ENCODE peak calls at places on chromosomes 11 and 22, in five cellular contexts. X, G, F, H and A are unnamed samples. For H3K27me3, the result is how much of the 10 kb centered on the place peaks cover.

GRCh38 chr22:44191036-44191454 is 10.3 kb downstream of the PARVG start:
- DNase-seq in X (no peak), G (no peak), F (no peak), H (no peak), A (no peak)

GRCh38 chr22:47322854-47323253 is 560.4 kb downstream of the TBC1D22A start:
- DNase-seq in X (no peak), G (no peak), F (no peak), H (no peak), A (peak)

GRCh38 chr11:1858576-1858975 is 5.7 kb downstream of the LSP1 start:
- DNase-seq in X (no peak), G (no peak), F (no peak), H (no peak), A (no peak)

GRCh38 chr11:9219572-9219971 is 45.6 kb downstream of the DENND5A start:
- DNase-seq in X (peak), G (no peak), F (no peak), H (no peak), A (no peak)

GRCh38 chr11:35260342-35260985 is 121.5 kb downstream of the CD44 start:
- DNase-seq in X (peak), G (no peak), F (no peak), H (no peak), A (no peak)

GRCh38 chr11:117808768-117809167 is 11.8 kb upstream of the DSCAML1 start:
- DNase-seq in X (no peak), G (no peak), F (no peak), H (no peak), A (no peak)

GRCh38 chr22:39748877-39749276 is 144.7 kb downstream of the ENTHD1 start:
- DNase-seq in X (peak), G (no peak), F (no peak), H (no peak), A (no peak)

GRCh38 chr22:20217563-20217962 is 50.6 kb downstream of the RTN4R start:
- DNase-seq in X (no peak), G (no peak), F (no peak), H (no peak), A (no peak)

GRCh38 chr22:20951932-20952380 is 15.1 kb upstream of the AIFM3 start:
- DNase-seq in X (no peak), G (no peak), F (no peak), H (no peak), A (no peak)

GRCh38 chr11:45610627-45611026 is 54.8 kb downstream of the CHST1 start:
- DNase-seq in X (no peak), G (no peak), F (no peak), H (no peak), A (no peak)

GRCh38 chr11:9719949-9720646 is 56.2 kb downstream of the SWAP70 start:
- DNase-seq in X (no peak), G (no peak), F (no peak), H (no peak), A (no peak)

GRCh38 chr11:45089845-45090499 is 56.5 kb upstream of the PRDM11 start:
- DNase-seq in X (no peak), G (no peak), F (no peak), H (no peak), A (no peak)

GRCh38 chr11:102111787-102112653 is 1.8 kb downstream of the YAP1 start:
- DNase-seq in X (no peak), G (no peak), F (no peak), H (no peak), A (no peak)

GRCh38 chr11:106424111-106424510 is 346.6 kb downstream of the AASDHPPT start:
- DNase-seq in X (peak), G (no peak), F (no peak), H (no peak), A (no peak)

GRCh38 chr11:19201737-19202605 is at the start of gene CSRP3:
- DNase-seq in X (no peak), G (peak), F (no peak), H (no peak), A (peak)

GRCh38 chr11:83206771-83207413 is 13.4 kb downstream of the ANKRD42 start:
- DNase-seq in X (no peak), G (no peak), F (no peak), H (no peak), A (no peak)

GRCh38 chr11:3193373-3194015 is 25.1 kb downstream of the MRGPRG start:
- DNase-seq in X (no peak), G (no peak), F (no peak), H (no peak), A (no peak)

GRCh38 chr11:20355221-20356219 is 8.0 kb upstream of the HTATIP2 start:
- DNase-seq in X (no peak), G (no peak), F (no peak), H (no peak), A (no peak)

GRCh38 chr11:111846640-111847039 is 24.7 kb downstream of the ALG9 start:
- DNase-seq in X (peak), G (no peak), F (no peak), H (no peak), A (no peak)

DNA sequence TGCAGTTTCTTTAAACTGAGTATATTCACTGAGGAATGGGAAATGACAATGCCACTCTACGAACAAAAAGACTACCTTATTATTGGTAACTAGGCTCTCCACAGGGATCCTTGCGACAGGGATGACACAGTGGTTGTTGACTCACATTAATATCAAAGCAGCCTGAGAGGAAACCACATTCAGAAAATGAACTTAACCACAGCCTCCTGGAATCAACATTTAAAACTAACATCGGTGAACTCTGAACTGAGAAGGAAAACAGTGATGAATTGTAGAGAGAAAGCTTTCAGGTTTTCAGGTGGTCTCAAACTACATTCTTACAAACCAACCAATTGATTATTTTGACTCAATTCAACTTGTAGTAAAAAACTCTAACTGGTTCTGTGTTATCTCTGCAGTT is 90.3 kb upstream of the MTMR2 start:
- DNase-seq in X (no peak), G (no peak), F (no peak), H (no peak), A (no peak)
- H3K27ac ChIP-seq in X (no peak), G (no peak), F (no peak), H (no peak), A (no peak)

GRCh38 chr22:37338539-37339246 is 56.4 kb downstream of the CYTH4 start:
- DNase-seq in X (no peak), G (no peak), F (no peak), H (no peak), A (no peak)
- H3K27me3 ChIP-seq in X (under half), G (under half), F (under half), H (half or more), A (under half)

GRCh38 chr11:47254381-47254780 is 3.4 kb upstream of the NR1H3 start:
- DNase-seq in X (no peak), G (peak), F (no peak), H (no peak), A (no peak)
- H3K4me3 ChIP-seq in X (no peak), G (no peak), F (no peak), H (peak), A (no peak)

GRCh38 chr11:8033791-8034585 is 46.9 kb downstream of the EIF3F start:
- DNase-seq in X (no peak), G (no peak), F (peak), H (no peak), A (peak)

GRCh38 chr11:8032576-8033311 is 45.6 kb downstream of the EIF3F start:
- DNase-seq in X (no peak), G (no peak), F (no peak), H (no peak), A (peak)

GRCh38 chr11:8032122-8032521 is 45.0 kb downstream of the EIF3F start:
- DNase-seq in X (no peak), G (no peak), F (peak), H (no peak), A (peak)

GRCh38 chr11:8034604-8035224 is 46.3 kb upstream of the TUB start:
- DNase-seq in X (no peak), G (no peak), F (peak), H (no peak), A (peak)

GRCh38 chr11:8033312-8033715 is 46.2 kb downstream of the EIF3F start:
- DNase-seq in X (peak), G (peak), F (peak), H (no peak), A (peak)
- H3K27ac ChIP-seq in X (no peak), G (no peak), F (no peak), H (no peak), A (no peak)

GRCh38 chr11:69218946-69219720 is 63.4 kb downstream of the SMIM38 start:
- DNase-seq in X (no peak), G (no peak), F (no peak), H (no peak), A (no peak)
- H3K27me3 ChIP-seq in X (under half), G (under half), F (under half), H (under half), A (under half)